ENCODE peak calls at places on chromosome 18, in five cellular contexts. M is heart left ventricle, F is lung, X is uterus, Y is mesendoderm. V is an unnamed sample.

GRCh38 chr18:57859314-57859713 is 56.2 kb upstream of the ATP8B1 start:
- DNase-seq in M (no peak), F (no peak), X (no peak), Y (peak), V (no peak)

GRCh38 chr18:5393779-5394178 is 98.3 kb upstream of the ZBTB14 start:
- DNase-seq in M (no peak), F (no peak), X (no peak), Y (peak), V (no peak)

GRCh38 chr18:69838620-69839411 is 108.9 kb downstream of the CD226 start:
- DNase-seq in M (no peak), F (no peak), X (no peak), Y (peak), V (no peak)

GRCh38 chr18:75116809-75117208 is 92.1 kb downstream of the PTGR3 start:
- DNase-seq in M (no peak), F (no peak), X (no peak), Y (no peak), V (no peak)

GRCh38 chr18:9711361-9712129 is 3.4 kb downstream of the RAB31 start:
- DNase-seq in M (no peak), F (no peak), X (no peak), Y (no peak), V (no peak)

GRCh38 chr18:36724591-36725001 is 104.2 kb downstream of the TPGS2 start:
- DNase-seq in M (no peak), F (no peak), X (peak), Y (no peak), V (peak)

GRCh38 chr18:55097406-55098170 is 138.3 kb upstream of the CCDC68 start:
- DNase-seq in M (no peak), F (no peak), X (no peak), Y (peak), V (no peak)

GRCh38 chr18:56026505-56026904 is 438.5 kb upstream of the TCF4 start:
- DNase-seq in M (no peak), F (no peak), X (no peak), Y (no peak), V (no peak)

GRCh38 chr18:6884944-6885343 is 155.4 kb downstream of the ARHGAP28 start:
- DNase-seq in M (no peak), F (no peak), X (no peak), Y (no peak), V (no peak)

GRCh38 chr18:38321262-38321661 is 755.7 kb upstream of the CELF4 start:
- DNase-seq in M (no peak), F (no peak), X (no peak), Y (no peak), V (no peak)

GRCh38 chr18:69954719-69955118 is 7.0 kb upstream of the CD226 start:
- DNase-seq in M (no peak), F (no peak), X (no peak), Y (no peak), V (no peak)

GRCh38 chr18:5444269-5444668 is 99.5 kb downstream of the EPB41L3 start:
- DNase-seq in M (no peak), F (no peak), X (no peak), Y (no peak), V (no peak)

GRCh38 chr18:65498605-65499004 is 252.2 kb upstream of the CDH7 start:
- DNase-seq in M (no peak), F (no peak), X (no peak), Y (peak), V (no peak)

GRCh38 chr18:13381907-13382682 is 163.5 kb downstream of the LDLRAD4 start:
- DNase-seq in M (peak), F (peak), X (peak), Y (no peak), V (peak)

GRCh38 chr18:13390711-13391110 is 172.2 kb downstream of the LDLRAD4 start:
- DNase-seq in M (no peak), F (no peak), X (no peak), Y (no peak), V (no peak)

GRCh38 chr18:57585421-57585820 is 1.1 kb downstream of the FECH start:
- DNase-seq in M (no peak), F (no peak), X (no peak), Y (no peak), V (no peak)

GRCh38 chr18:31268985-31269406 is 49.0 kb upstream of the DSG1 start:
- DNase-seq in M (no peak), F (no peak), X (no peak), Y (no peak), V (no peak)

GRCh38 chr18:27771571-27771970 is 405.4 kb downstream of the CDH2 start:
- DNase-seq in M (no peak), F (no peak), X (no peak), Y (no peak), V (no peak)

GRCh38 chr18:75247601-75248421 is 37.2 kb downstream of the TSHZ1 start:
- DNase-seq in M (no peak), F (no peak), X (no peak), Y (no peak), V (no peak)

GRCh38 chr18:47470941-47471340 is 219.5 kb upstream of the SKOR2 start:
- DNase-seq in M (no peak), F (no peak), X (no peak), Y (peak), V (no peak)

GRCh38 chr18:26548144-26549102 is at the start of gene KCTD1:
- DNase-seq in M (peak), F (peak), X (peak), Y (peak), V (peak)

GRCh38 chr18:9429662-9429993 is 45.7 kb upstream of the RALBP1 start:
- DNase-seq in M (no peak), F (no peak), X (no peak), Y (no peak), V (no peak)

GRCh38 chr18:2848879-2849254 is 2.1 kb downstream of the EMILIN2 start:
- DNase-seq in M (no peak), F (no peak), X (no peak), Y (no peak), V (no peak)

GRCh38 chr18:67485655-67486054 is 30.9 kb downstream of the DSEL start:
- DNase-seq in M (no peak), F (no peak), X (no peak), Y (no peak), V (no peak)

GRCh38 chr18:54358495-54358793 is 738 bp downstream of the C18orf54 start:
- DNase-seq in M (no peak), F (no peak), X (no peak), Y (no peak), V (no peak)

GRCh38 chr18:63234432-63234831 is 85.1 kb downstream of the BCL2 start:
- DNase-seq in M (no peak), F (no peak), X (no peak), Y (no peak), V (no peak)

GRCh38 chr18:26547302-26548143 is 830 bp downstream of the KCTD1 start:
- DNase-seq in M (peak), F (peak), X (peak), Y (peak), V (peak)

GRCh38 chr18:58611471-58612131 is 17.3 kb downstream of the ALPK2 start:
- DNase-seq in M (no peak), F (no peak), X (no peak), Y (peak), V (no peak)

GRCh38 chr18:37845498-37845897 is 279.9 kb upstream of the CELF4 start:
- DNase-seq in M (no peak), F (no peak), X (no peak), Y (no peak), V (no peak)

GRCh38 chr18:80198994-80199748 is 48.1 kb downstream of the PARD6G start:
- DNase-seq in M (no peak), F (peak), X (no peak), Y (no peak), V (no peak)

GRCh38 chr18:39527465-39527864 is 1961.9 kb upstream of the CELF4 start:
- DNase-seq in M (no peak), F (no peak), X (no peak), Y (no peak), V (no peak)

GRCh38 chr18:10563886-10564285 is 38.1 kb downstream of the NAPG start:
- DNase-seq in M (no peak), F (peak), X (no peak), Y (no peak), V (no peak)

GRCh38 chr18:28080876-28081300 is 96.0 kb downstream of the CDH2 start:
- DNase-seq in M (no peak), F (no peak), X (no peak), Y (peak), V (no peak)

GRCh38 chr18:64116806-64117205 is 32.1 kb downstream of the LINC00305 start:
- DNase-seq in M (no peak), F (no peak), X (no peak), Y (peak), V (no peak)

GRCh38 chr18:77203071-77203470 is 46.6 kb upstream of the GALR1 start:
- DNase-seq in M (no peak), F (no peak), X (no peak), Y (peak), V (no peak)

GRCh38 chr18:379665-380356 is 112.0 kb upstream of the THOC1 start:
- DNase-seq in M (peak), F (peak), X (no peak), Y (no peak), V (no peak)

GRCh38 chr18:73261243-73261642 is 393.5 kb upstream of the NETO1 start:
- DNase-seq in M (no peak), F (no peak), X (no peak), Y (no peak), V (no peak)

GRCh38 chr18:58541789-58542425 is 87.0 kb downstream of the ALPK2 start:
- DNase-seq in M (no peak), F (peak), X (no peak), Y (peak), V (no peak)

GRCh38 chr18:24658302-24658701 is 197.9 kb downstream of the HRH4 start:
- DNase-seq in M (no peak), F (no peak), X (no peak), Y (no peak), V (no peak)

GRCh38 chr18:24657461-24657860 is 197.0 kb downstream of the HRH4 start:
- DNase-seq in M (no peak), F (no peak), X (no peak), Y (no peak), V (peak)

GRCh38 chr18:24656571-24656971 is 196.1 kb downstream of the HRH4 start:
- DNase-seq in M (no peak), F (no peak), X (no peak), Y (no peak), V (no peak)

GRCh38 chr18:24659837-24660720 is 199.6 kb downstream of the HRH4 start:
- DNase-seq in M (peak), F (no peak), X (peak), Y (no peak), V (peak)

DNA sequence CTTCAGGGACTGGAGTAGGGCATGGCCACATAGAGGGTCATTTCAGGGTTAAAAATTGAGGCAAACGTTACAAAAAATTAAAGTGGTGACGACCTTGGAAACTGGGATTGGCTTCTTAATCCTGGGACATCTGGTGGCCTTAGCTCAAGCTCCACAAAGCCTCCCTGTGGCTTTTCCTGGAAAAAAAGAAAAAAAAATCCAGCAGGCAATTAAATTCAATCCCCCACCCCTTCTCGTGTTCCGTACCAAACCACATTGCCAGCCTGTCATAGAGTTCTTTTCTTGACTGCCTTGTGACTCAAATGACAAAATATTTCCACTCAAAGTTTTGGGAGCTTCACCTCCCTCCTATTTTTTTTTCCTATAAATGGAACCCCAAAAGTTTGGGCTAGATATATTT is 195.6 kb downstream of the HRH4 start:
- DNase-seq in M (no peak), F (no peak), X (no peak), Y (no peak), V (no peak)
- H3K27ac ChIP-seq in M (no peak), F (no peak), X (no peak), Y (no peak), V (no peak)

GRCh38 chr18:48613589-48613988 is 74.8 kb downstream of the CTIF start:
- DNase-seq in M (no peak), F (no peak), X (peak), Y (no peak), V (peak)
- H3K27ac ChIP-seq in M (peak), F (no peak), X (peak), Y (no peak), V (peak)

DNA sequence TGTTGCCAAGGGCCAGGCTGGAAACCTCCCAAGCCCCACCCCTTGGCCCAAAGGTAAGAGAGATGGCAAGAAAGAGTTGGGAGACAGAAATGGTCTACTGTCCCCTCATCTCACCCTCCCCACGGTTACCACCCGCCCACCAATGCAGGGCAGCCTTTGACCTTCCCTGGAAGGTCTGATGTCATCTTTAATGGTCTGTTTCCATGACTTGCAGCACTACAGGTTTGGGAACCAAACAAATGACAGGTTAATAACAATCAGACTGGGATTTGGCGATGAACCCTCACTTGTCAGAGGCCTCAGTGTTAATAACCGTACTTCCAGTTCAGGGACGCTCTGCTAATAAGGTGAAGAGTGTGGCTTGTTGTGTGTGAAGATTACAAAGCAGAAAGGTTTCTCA is 70.4 kb downstream of the MRO start:
- DNase-seq in M (no peak), F (no peak), X (no peak), Y (peak), V (no peak)
- H3K27ac ChIP-seq in M (no peak), F (no peak), X (no peak), Y (peak), V (no peak)

GRCh38 chr18:48815581-48816324 is 135.0 kb downstream of the SMAD7 start:
- DNase-seq in M (no peak), F (no peak), X (peak), Y (no peak), V (no peak)

GRCh38 chr18:48811401-48811800 is 139.4 kb downstream of the SMAD7 start:
- DNase-seq in M (no peak), F (no peak), X (no peak), Y (no peak), V (no peak)

GRCh38 chr18:48814490-48815181 is 136.1 kb downstream of the SMAD7 start:
- DNase-seq in M (no peak), F (no peak), X (peak), Y (no peak), V (peak)

GRCh38 chr18:48815182-48815520 is 135.6 kb downstream of the SMAD7 start:
- DNase-seq in M (no peak), F (no peak), X (no peak), Y (no peak), V (peak)

GRCh38 chr18:48813833-48814489 is 136.8 kb downstream of the SMAD7 start:
- DNase-seq in M (no peak), F (no peak), X (peak), Y (peak), V (no peak)
- H3K27ac ChIP-seq in M (peak), F (no peak), X (no peak), Y (peak), V (no peak)

GRCh38 chr18:59932401-59932800 is 32.6 kb downstream of the PMAIP1 start:
- DNase-seq in M (no peak), F (no peak), X (no peak), Y (no peak), V (no peak)

GRCh38 chr18:59926131-59926530 is 26.3 kb downstream of the PMAIP1 start:
- DNase-seq in M (no peak), F (no peak), X (no peak), Y (no peak), V (no peak)

GRCh38 chr18:59927246-59927825 is 27.5 kb downstream of the PMAIP1 start:
- DNase-seq in M (no peak), F (no peak), X (no peak), Y (no peak), V (no peak)

GRCh38 chr18:59929621-59930295 is 30.0 kb downstream of the PMAIP1 start:
- DNase-seq in M (no peak), F (no peak), X (no peak), Y (no peak), V (no peak)

DNA sequence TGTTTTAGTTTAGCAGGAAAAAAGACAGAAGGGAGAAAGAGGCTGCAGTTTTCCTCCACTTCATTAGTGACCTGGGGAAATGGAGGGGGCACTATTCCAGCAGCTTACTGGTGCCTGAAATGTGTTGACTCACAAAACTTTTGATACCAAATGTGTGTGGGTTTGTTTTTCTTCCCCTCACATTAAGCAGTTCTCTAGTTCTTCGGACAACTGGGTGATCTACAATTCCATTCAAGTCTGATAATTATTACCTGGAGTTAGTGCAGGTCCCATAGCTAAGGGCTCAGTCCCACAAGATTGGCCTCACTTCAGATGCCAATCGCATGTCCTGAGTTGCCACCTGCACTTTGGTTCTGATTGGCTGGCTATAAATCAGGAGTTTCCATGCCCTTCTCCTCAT is 28.4 kb downstream of the PMAIP1 start:
- DNase-seq in M (no peak), F (no peak), X (no peak), Y (no peak), V (no peak)
- H3K27ac ChIP-seq in M (no peak), F (no peak), X (no peak), Y (no peak), V (no peak)

GRCh38 chr18:78671551-78671950 is 308.1 kb upstream of the SALL3 start:
- DNase-seq in M (no peak), F (no peak), X (no peak), Y (no peak), V (no peak)
- H3K27ac ChIP-seq in M (no peak), F (no peak), X (no peak), Y (no peak), V (no peak)

DNA sequence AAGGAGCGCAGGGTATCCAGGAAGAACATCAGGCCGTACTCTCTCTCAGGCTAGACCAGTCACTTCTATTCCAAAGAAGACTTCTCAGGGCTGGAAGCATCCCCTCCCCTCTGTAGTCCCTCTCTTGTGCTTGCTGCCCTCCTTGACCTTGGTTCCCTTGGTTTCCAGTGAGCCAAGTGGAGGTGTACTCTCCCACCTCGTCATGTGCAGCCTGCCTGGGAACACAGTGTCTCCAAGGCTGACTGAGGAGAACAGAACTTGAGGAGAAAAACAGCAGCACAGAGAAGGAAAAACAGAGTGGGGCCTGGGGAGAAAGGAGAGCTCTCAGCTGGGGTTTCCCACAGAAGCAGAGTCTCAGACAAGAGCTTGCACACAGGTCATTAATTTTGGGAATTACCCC is 52.7 kb downstream of the HAUS1 start:
- DNase-seq in M (no peak), F (no peak), X (no peak), Y (no peak), V (no peak)
- H3K27ac ChIP-seq in M (no peak), F (no peak), X (no peak), Y (no peak), V (no peak)

GRCh38 chr18:22169889-22170420 is 566 bp downstream of the GATA6 start:
- DNase-seq in M (peak), F (no peak), X (peak), Y (peak), V (peak)
- H3K27ac ChIP-seq in M (peak), F (peak), X (peak), Y (peak), V (peak)

GRCh38 chr18:11991021-11991770 is 9.9 kb downstream of the IMPA2 start:
- DNase-seq in M (no peak), F (no peak), X (no peak), Y (no peak), V (no peak)

GRCh38 chr18:11987527-11987926 is 6.2 kb downstream of the IMPA2 start:
- DNase-seq in M (no peak), F (no peak), X (no peak), Y (no peak), V (no peak)

GRCh38 chr18:11990541-11990940 is 9.2 kb downstream of the IMPA2 start:
- DNase-seq in M (no peak), F (no peak), X (no peak), Y (no peak), V (no peak)

GRCh38 chr18:11989966-11990380 is 8.7 kb downstream of the IMPA2 start:
- DNase-seq in M (no peak), F (no peak), X (no peak), Y (peak), V (no peak)

DNA sequence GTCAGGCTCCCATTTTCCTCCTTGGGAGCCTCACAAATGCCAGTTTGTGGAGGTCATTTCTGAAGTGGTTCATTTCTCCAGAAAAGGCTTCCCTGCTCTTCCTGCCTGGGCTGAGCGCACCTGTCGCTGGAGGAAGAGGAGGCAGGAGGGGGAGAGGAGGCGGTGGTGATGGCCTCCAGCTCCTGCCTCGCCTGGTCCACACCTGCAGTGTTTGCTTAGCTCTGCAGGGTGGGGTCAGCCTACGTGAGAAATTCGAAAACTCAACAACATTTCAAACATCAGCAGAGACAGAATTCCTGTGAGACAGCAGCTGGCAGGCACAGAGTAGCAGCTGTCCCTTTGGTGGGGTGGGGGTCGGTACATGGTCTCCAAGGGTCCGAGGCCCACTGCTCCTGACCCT is 7.9 kb downstream of the IMPA2 start:
- DNase-seq in M (no peak), F (no peak), X (no peak), Y (no peak), V (no peak)
- H3K27ac ChIP-seq in M (peak), F (no peak), X (no peak), Y (no peak), V (no peak)

DNA sequence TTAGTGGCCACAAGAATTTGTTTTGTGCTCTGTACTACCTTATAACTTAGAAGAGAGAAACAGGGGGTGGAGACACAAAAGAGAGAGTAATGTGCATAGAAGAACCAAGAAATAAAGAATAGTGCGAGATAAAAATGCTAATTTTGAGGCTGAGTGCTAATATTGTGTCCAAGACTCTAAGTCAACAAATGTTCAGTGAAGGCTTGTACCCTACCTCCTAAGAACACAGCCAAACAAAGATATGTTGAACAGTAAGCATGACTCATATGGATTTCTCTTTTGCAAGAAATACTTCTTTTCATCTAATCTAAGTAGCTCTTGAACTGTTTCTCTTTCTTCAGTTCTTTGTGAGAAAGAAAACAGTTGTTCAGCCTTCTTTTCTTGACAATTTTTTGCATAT is 45.2 kb downstream of the GAREM1 start:
- DNase-seq in M (no peak), F (no peak), X (no peak), Y (no peak), V (no peak)
- H3K27ac ChIP-seq in M (peak), F (peak), X (no peak), Y (no peak), V (no peak)